ENCODE peak calls at places on chromosomes 6 and 20, in eight cellular contexts. O, K, U, P, C, Q, S and F are unnamed samples.
A peak's percentile ranks its signal among the peaks of the same experiment; 100 is the strongest.

GRCh38 chr6:87858440-87858839 is 156.4 kb upstream of the AKIRIN2 start:
- DNase-seq in O (no peak), K (no peak), U (no peak), P (no peak), C (no peak), Q (no peak), S (no peak), F (no peak)

GRCh38 chr6:27177454-27178000 is 70.0 kb upstream of the PRSS16 start:
- DNase-seq in O (peak; percentile 91), K (peak; percentile 87), U (peak; percentile 73), P (peak; percentile 71), C (peak; percentile 81), Q (peak; percentile 71), S (peak; percentile 73), F (peak; percentile 94)

GRCh38 chr6:91088976-91089375 is 502.1 kb upstream of the MAP3K7 start:
- DNase-seq in O (no peak), K (no peak), U (no peak), P (no peak), C (no peak), Q (no peak), S (no peak), F (peak; percentile 8)

GRCh38 chr6:142846459-142846831 is 98.5 kb downstream of the HIVEP2 start:
- DNase-seq in O (no peak), K (no peak), U (peak; percentile 50), P (no peak), C (no peak), Q (no peak), S (no peak), F (no peak)

GRCh38 chr20:13821876-13822275 is 37.0 kb downstream of the NDUFAF5 start:
- DNase-seq in O (no peak), K (no peak), U (no peak), P (no peak), C (no peak), Q (no peak), S (no peak), F (no peak)

GRCh38 chr20:62758226-62758912 is 37.9 kb upstream of the MRGBP start:
- DNase-seq in O (no peak), K (no peak), U (no peak), P (no peak), C (no peak), Q (no peak), S (peak; percentile 5), F (no peak)

GRCh38 chr6:137776786-137777185 is 90.3 kb upstream of the TNFAIP3 start:
- DNase-seq in O (no peak), K (no peak), U (no peak), P (peak; percentile 17), C (no peak), Q (no peak), S (no peak), F (no peak)

GRCh38 chr6:170178561-170179477 is 112.1 kb downstream of the DLL1 start:
- DNase-seq in O (peak; percentile 22), K (no peak), U (no peak), P (no peak), C (no peak), Q (no peak), S (no peak), F (peak; percentile 44)

GRCh38 chr6:110944681-110945151 is 13.8 kb upstream of the GTF3C6 start:
- DNase-seq in O (peak; percentile 86), K (peak; percentile 69), U (peak; percentile 93), P (no peak), C (no peak), Q (peak; percentile 25), S (no peak), F (peak; percentile 76)

GRCh38 chr20:16539280-16539679 is 34.0 kb downstream of the KIF16B start:
- DNase-seq in O (no peak), K (no peak), U (no peak), P (no peak), C (no peak), Q (no peak), S (no peak), F (no peak)

GRCh38 chr6:109794201-109794926 is 103.3 kb downstream of the FIG4 start:
- DNase-seq in O (peak; percentile 65), K (no peak), U (peak; percentile 82), P (no peak), C (no peak), Q (no peak), S (no peak), F (peak; percentile 21)

GRCh38 chr20:9100721-9101120 is 31.8 kb downstream of the PLCB4 start:
- DNase-seq in O (no peak), K (no peak), U (no peak), P (no peak), C (no peak), Q (no peak), S (peak; percentile 31), F (no peak)

GRCh38 chr6:131443514-131443913 is 129.5 kb upstream of the ARG1 start:
- DNase-seq in O (no peak), K (no peak), U (no peak), P (no peak), C (no peak), Q (no peak), S (no peak), F (no peak)

GRCh38 chr6:154989457-154989856 is 5.7 kb upstream of the TIAM2 start:
- DNase-seq in O (no peak), K (no peak), U (no peak), P (no peak), C (no peak), Q (no peak), S (no peak), F (no peak)